ENCODE peak calls at places on chromosomes 6 and 20, in ten cellular contexts. One of them, this sample, is unnamed.

GRCh38 chr20:5677389-5677788 is 72.8 kb upstream of the SHLD1 start:
- DNase-seq in prostate gland: no peak
- DNase-seq in coronary artery: no peak
- DNase-seq in A673: no peak
- DNase-seq in mesendoderm: no peak
- DNase-seq in IMR-90: no peak
- DNase-seq in OCI-LY7: no peak
- DNase-seq in fibroblast of pulmonary artery: no peak
- DNase-seq in ovary: no peak
- DNase-seq in HAP-1: no peak
- DNase-seq in this sample: no peak

GRCh38 chr6:41039060-41039998 is at the start of gene UNC5CL:
- DNase-seq in prostate gland: peak
- DNase-seq in coronary artery: no peak
- DNase-seq in A673: peak
- DNase-seq in mesendoderm: peak
- DNase-seq in IMR-90: no peak
- DNase-seq in OCI-LY7: peak
- DNase-seq in fibroblast of pulmonary artery: peak
- DNase-seq in ovary: no peak
- DNase-seq in HAP-1: peak
- DNase-seq in this sample: peak

GRCh38 chr6:28542440-28543293 is 17.0 kb downstream of the GPX5 start:
- DNase-seq in prostate gland: peak
- DNase-seq in coronary artery: no peak
- DNase-seq in A673: peak
- DNase-seq in mesendoderm: peak
- DNase-seq in IMR-90: peak
- DNase-seq in OCI-LY7: peak
- DNase-seq in fibroblast of pulmonary artery: peak
- DNase-seq in ovary: peak
- DNase-seq in HAP-1: peak
- DNase-seq in this sample: peak

GRCh38 chr6:166602928-166603690 is 16.6 kb upstream of the RAMACL start:
- DNase-seq in prostate gland: no peak
- DNase-seq in coronary artery: no peak
- DNase-seq in A673: no peak
- DNase-seq in mesendoderm: no peak
- DNase-seq in IMR-90: no peak
- DNase-seq in OCI-LY7: no peak
- DNase-seq in fibroblast of pulmonary artery: no peak
- DNase-seq in ovary: no peak
- DNase-seq in HAP-1: no peak
- DNase-seq in this sample: no peak

GRCh38 chr20:44650777-44651493 is 564 bp downstream of the ADA start:
- DNase-seq in prostate gland: no peak
- DNase-seq in coronary artery: no peak
- DNase-seq in A673: no peak
- DNase-seq in mesendoderm: peak
- DNase-seq in IMR-90: no peak
- DNase-seq in OCI-LY7: peak
- DNase-seq in fibroblast of pulmonary artery: no peak
- DNase-seq in ovary: peak
- DNase-seq in HAP-1: no peak
- DNase-seq in this sample: no peak

GRCh38 chr6:109241199-109241598 is 141.1 kb downstream of the CD164 start:
- DNase-seq in prostate gland: no peak
- DNase-seq in coronary artery: no peak
- DNase-seq in A673: no peak
- DNase-seq in mesendoderm: no peak
- DNase-seq in IMR-90: no peak
- DNase-seq in OCI-LY7: no peak
- DNase-seq in fibroblast of pulmonary artery: peak
- DNase-seq in ovary: no peak
- DNase-seq in HAP-1: no peak
- DNase-seq in this sample: no peak

GRCh38 chr20:53890434-53891305 is 179.7 kb downstream of the BCAS1 start:
- DNase-seq in prostate gland: no peak
- DNase-seq in coronary artery: no peak
- DNase-seq in A673: no peak
- DNase-seq in mesendoderm: no peak
- DNase-seq in IMR-90: no peak
- DNase-seq in OCI-LY7: no peak
- DNase-seq in fibroblast of pulmonary artery: no peak
- DNase-seq in ovary: no peak
- DNase-seq in HAP-1: no peak
- DNase-seq in this sample: no peak

GRCh38 chr6:112325449-112325848 is 21.7 kb upstream of the RFPL4B start:
- DNase-seq in prostate gland: no peak
- DNase-seq in coronary artery: no peak
- DNase-seq in A673: no peak
- DNase-seq in mesendoderm: no peak
- DNase-seq in IMR-90: no peak
- DNase-seq in OCI-LY7: no peak
- DNase-seq in fibroblast of pulmonary artery: no peak
- DNase-seq in ovary: no peak
- DNase-seq in HAP-1: no peak
- DNase-seq in this sample: no peak

GRCh38 chr6:113909224-113909856 is 52.2 kb downstream of the MARCKS start:
- DNase-seq in prostate gland: peak
- DNase-seq in coronary artery: no peak
- DNase-seq in A673: peak
- DNase-seq in mesendoderm: peak
- DNase-seq in IMR-90: peak
- DNase-seq in OCI-LY7: peak
- DNase-seq in fibroblast of pulmonary artery: peak
- DNase-seq in ovary: no peak
- DNase-seq in HAP-1: peak
- DNase-seq in this sample: no peak

GRCh38 chr6:95593025-95593424 is 15.7 kb downstream of the MANEA start:
- DNase-seq in prostate gland: peak
- DNase-seq in coronary artery: no peak
- DNase-seq in A673: no peak
- DNase-seq in mesendoderm: no peak
- DNase-seq in IMR-90: no peak
- DNase-seq in OCI-LY7: no peak
- DNase-seq in fibroblast of pulmonary artery: peak
- DNase-seq in ovary: no peak
- DNase-seq in HAP-1: no peak
- DNase-seq in this sample: no peak

GRCh38 chr6:116938305-116938704 is 61.3 kb downstream of the RFX6 start:
- DNase-seq in prostate gland: no peak
- DNase-seq in coronary artery: no peak
- DNase-seq in A673: no peak
- DNase-seq in mesendoderm: no peak
- DNase-seq in IMR-90: no peak
- DNase-seq in OCI-LY7: no peak
- DNase-seq in fibroblast of pulmonary artery: no peak
- DNase-seq in ovary: no peak
- DNase-seq in HAP-1: no peak
- DNase-seq in this sample: no peak

GRCh38 chr20:11677445-11678235 is 240.1 kb upstream of the BTBD3 start:
- DNase-seq in prostate gland: no peak
- DNase-seq in coronary artery: no peak
- DNase-seq in A673: no peak
- DNase-seq in mesendoderm: no peak
- DNase-seq in IMR-90: no peak
- DNase-seq in OCI-LY7: no peak
- DNase-seq in fibroblast of pulmonary artery: no peak
- DNase-seq in ovary: no peak
- DNase-seq in HAP-1: no peak
- DNase-seq in this sample: no peak

GRCh38 chr6:139824864-139825263 is 450.4 kb upstream of the CITED2 start:
- DNase-seq in prostate gland: no peak
- DNase-seq in coronary artery: no peak
- DNase-seq in A673: no peak
- DNase-seq in mesendoderm: no peak
- DNase-seq in IMR-90: no peak
- DNase-seq in OCI-LY7: no peak
- DNase-seq in fibroblast of pulmonary artery: no peak
- DNase-seq in ovary: no peak
- DNase-seq in HAP-1: no peak
- DNase-seq in this sample: no peak

GRCh38 chr6:144297498-144298166 is 12.5 kb downstream of the UTRN start:
- DNase-seq in prostate gland: no peak
- DNase-seq in coronary artery: no peak
- DNase-seq in A673: no peak
- DNase-seq in mesendoderm: no peak
- DNase-seq in IMR-90: no peak
- DNase-seq in OCI-LY7: no peak
- DNase-seq in fibroblast of pulmonary artery: no peak
- DNase-seq in ovary: no peak
- DNase-seq in HAP-1: no peak
- DNase-seq in this sample: peak
- H3K4me3 ChIP-seq in prostate gland: no peak
- H3K4me3 ChIP-seq in coronary artery: peak
- H3K4me3 ChIP-seq in A673: no peak
- H3K4me3 ChIP-seq in mesendoderm: no peak
- H3K4me3 ChIP-seq in IMR-90: no peak
- H3K4me3 ChIP-seq in OCI-LY7: no peak
- H3K4me3 ChIP-seq in fibroblast of pulmonary artery: no peak
- H3K4me3 ChIP-seq in ovary: no peak
- H3K4me3 ChIP-seq in HAP-1: no peak
- H3K4me3 ChIP-seq in this sample: no peak

GRCh38 chr20:50360921-50361320 is 149.3 kb upstream of the PTPN1 start:
- DNase-seq in prostate gland: no peak
- DNase-seq in coronary artery: no peak
- DNase-seq in A673: no peak
- DNase-seq in mesendoderm: no peak
- DNase-seq in IMR-90: no peak
- DNase-seq in OCI-LY7: no peak
- DNase-seq in fibroblast of pulmonary artery: no peak
- DNase-seq in ovary: no peak
- DNase-seq in HAP-1: no peak
- DNase-seq in this sample: no peak
- H3K4me3 ChIP-seq in prostate gland: no peak
- H3K4me3 ChIP-seq in coronary artery: no peak
- H3K4me3 ChIP-seq in A673: no peak
- H3K4me3 ChIP-seq in mesendoderm: no peak
- H3K4me3 ChIP-seq in IMR-90: no peak
- H3K4me3 ChIP-seq in OCI-LY7: no peak
- H3K4me3 ChIP-seq in fibroblast of pulmonary artery: no peak
- H3K4me3 ChIP-seq in ovary: no peak
- H3K4me3 ChIP-seq in HAP-1: no peak
- H3K4me3 ChIP-seq in this sample: no peak

GRCh38 chr6:25035451-25036435 is 100.0 kb upstream of the RIPOR2 start:
- DNase-seq in prostate gland: no peak
- DNase-seq in coronary artery: no peak
- DNase-seq in A673: no peak
- DNase-seq in mesendoderm: peak
- DNase-seq in IMR-90: no peak
- DNase-seq in OCI-LY7: peak
- DNase-seq in fibroblast of pulmonary artery: no peak
- DNase-seq in ovary: no peak
- DNase-seq in HAP-1: no peak
- DNase-seq in this sample: no peak

GRCh38 chr6:25034477-25034876 is 98.7 kb upstream of the RIPOR2 start:
- DNase-seq in prostate gland: no peak
- DNase-seq in coronary artery: no peak
- DNase-seq in A673: no peak
- DNase-seq in mesendoderm: no peak
- DNase-seq in IMR-90: no peak
- DNase-seq in OCI-LY7: no peak
- DNase-seq in fibroblast of pulmonary artery: no peak
- DNase-seq in ovary: no peak
- DNase-seq in HAP-1: no peak
- DNase-seq in this sample: no peak

GRCh38 chr6:25038300-25038699 is 102.5 kb upstream of the RIPOR2 start:
- DNase-seq in prostate gland: no peak
- DNase-seq in coronary artery: no peak
- DNase-seq in A673: no peak
- DNase-seq in mesendoderm: no peak
- DNase-seq in IMR-90: no peak
- DNase-seq in OCI-LY7: no peak
- DNase-seq in fibroblast of pulmonary artery: no peak
- DNase-seq in ovary: no peak
- DNase-seq in HAP-1: no peak
- DNase-seq in this sample: no peak

GRCh38 chr6:25038992-25039391 is 103.2 kb upstream of the RIPOR2 start:
- DNase-seq in prostate gland: no peak
- DNase-seq in coronary artery: no peak
- DNase-seq in A673: no peak
- DNase-seq in mesendoderm: no peak
- DNase-seq in IMR-90: no peak
- DNase-seq in OCI-LY7: peak
- DNase-seq in fibroblast of pulmonary artery: no peak
- DNase-seq in ovary: no peak
- DNase-seq in HAP-1: no peak
- DNase-seq in this sample: no peak

GRCh38 chr6:25036461-25036860 is 100.7 kb upstream of the RIPOR2 start:
- DNase-seq in prostate gland: no peak
- DNase-seq in coronary artery: no peak
- DNase-seq in A673: no peak
- DNase-seq in mesendoderm: no peak
- DNase-seq in IMR-90: no peak
- DNase-seq in OCI-LY7: no peak
- DNase-seq in fibroblast of pulmonary artery: no peak
- DNase-seq in ovary: no peak
- DNase-seq in HAP-1: no peak
- DNase-seq in this sample: no peak
- H3K4me3 ChIP-seq in prostate gland: no peak
- H3K4me3 ChIP-seq in coronary artery: no peak
- H3K4me3 ChIP-seq in A673: no peak
- H3K4me3 ChIP-seq in mesendoderm: no peak
- H3K4me3 ChIP-seq in IMR-90: no peak
- H3K4me3 ChIP-seq in OCI-LY7: peak
- H3K4me3 ChIP-seq in fibroblast of pulmonary artery: no peak
- H3K4me3 ChIP-seq in ovary: no peak
- H3K4me3 ChIP-seq in HAP-1: no peak
- H3K4me3 ChIP-seq in this sample: no peak

DNA sequence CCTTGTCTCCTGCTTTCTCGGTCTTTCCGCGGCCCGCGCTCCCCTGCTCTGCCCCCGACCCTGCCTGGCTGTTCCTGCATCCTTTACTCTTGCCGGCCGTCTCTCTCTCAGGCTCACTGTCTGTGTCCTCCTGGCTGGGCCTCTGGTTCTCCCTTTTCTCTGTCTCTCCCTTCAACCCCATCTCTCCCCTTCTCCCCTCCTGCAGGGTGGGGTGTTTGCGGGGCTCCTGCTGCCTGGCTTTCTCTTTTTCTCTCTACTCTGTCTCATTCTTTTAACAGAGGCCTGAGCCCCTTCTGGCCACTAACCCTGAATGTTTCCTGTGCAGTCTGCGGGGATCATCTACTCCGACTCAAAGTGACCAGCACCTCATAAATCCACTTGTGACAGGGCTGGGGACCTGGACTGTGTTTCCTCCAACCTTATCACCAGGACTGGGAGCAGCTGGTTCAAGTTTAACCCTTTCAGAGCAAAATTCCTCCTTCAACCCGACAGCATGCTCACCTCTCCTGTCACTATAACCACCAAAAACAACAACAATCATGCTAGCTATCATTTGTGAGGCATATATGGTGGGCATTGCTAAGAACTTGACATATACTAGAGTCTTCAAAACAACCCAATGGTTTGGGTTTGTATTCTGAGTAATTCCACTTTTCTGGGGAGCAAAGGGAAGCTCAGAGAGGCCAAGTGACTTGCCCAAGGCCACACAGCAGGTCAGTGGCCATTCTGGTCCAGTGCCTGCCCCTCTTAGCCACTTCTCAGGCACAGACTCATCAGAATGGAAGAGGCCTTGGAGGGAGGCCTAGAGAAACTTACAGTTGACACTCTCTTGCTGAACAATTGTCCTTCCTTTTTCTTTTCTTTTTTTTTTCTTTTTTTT is 811 bp upstream of the RSPO4 start:
- DNase-seq in prostate gland: no peak
- DNase-seq in coronary artery: peak
- DNase-seq in A673: no peak
- DNase-seq in mesendoderm: no peak
- DNase-seq in IMR-90: no peak
- DNase-seq in OCI-LY7: no peak
- DNase-seq in fibroblast of pulmonary artery: no peak
- DNase-seq in ovary: no peak
- DNase-seq in HAP-1: no peak
- DNase-seq in this sample: no peak
- H3K4me3 ChIP-seq in prostate gland: no peak
- H3K4me3 ChIP-seq in coronary artery: no peak
- H3K4me3 ChIP-seq in A673: no peak
- H3K4me3 ChIP-seq in mesendoderm: peak
- H3K4me3 ChIP-seq in IMR-90: no peak
- H3K4me3 ChIP-seq in OCI-LY7: no peak
- H3K4me3 ChIP-seq in fibroblast of pulmonary artery: no peak
- H3K4me3 ChIP-seq in ovary: no peak
- H3K4me3 ChIP-seq in HAP-1: no peak
- H3K4me3 ChIP-seq in this sample: no peak